ENCODE peak calls at places on chromosomes 7 and 10, in four cellular contexts. One of them, this sample, is unnamed.

GRCh38 chr10:58756126-58756525 is 243.5 kb downstream of the BICC1 start:
- DNase-seq in HepG2: no peak
- DNase-seq in GM12878: no peak
- DNase-seq in K562: no peak
- DNase-seq in this sample: no peak

GRCh38 chr7:22896917-22897316 is 74.3 kb upstream of the TOMM7 start:
- DNase-seq in GM12878: no peak
- DNase-seq in HepG2: peak
- DNase-seq in K562: no peak
- DNase-seq in this sample: no peak

GRCh38 chr10:127872011-127872741 is 20.6 kb downstream of the CLRN3 start:
- DNase-seq in HepG2: no peak
- DNase-seq in GM12878: no peak
- DNase-seq in K562: no peak
- DNase-seq in this sample: no peak

GRCh38 chr7:1535695-1536094 is 5.2 kb downstream of the MAFK start:
- DNase-seq in K562: no peak
- DNase-seq in GM12878: no peak
- DNase-seq in HepG2: no peak
- DNase-seq in this sample: no peak

GRCh38 chr10:46546591-46547330 is 9.7 kb downstream of the GPRIN2 start:
- DNase-seq in HepG2: no peak
- DNase-seq in K562: no peak
- DNase-seq in GM12878: no peak
- DNase-seq in this sample: no peak

GRCh38 chr7:32075612-32076011 is 5.4 kb upstream of the PDE1C start:
- DNase-seq in K562: no peak
- DNase-seq in GM12878: no peak
- DNase-seq in HepG2: no peak
- DNase-seq in this sample: no peak

GRCh38 chr7:214410-215212 is 22.2 kb downstream of the FAM20C start:
- DNase-seq in GM12878: no peak
- DNase-seq in HepG2: no peak
- DNase-seq in K562: no peak
- DNase-seq in this sample: no peak

GRCh38 chr7:31917256-31917655 is 153.0 kb downstream of the PDE1C start:
- DNase-seq in GM12878: no peak
- DNase-seq in K562: no peak
- DNase-seq in HepG2: no peak
- DNase-seq in this sample: no peak

GRCh38 chr10:112896273-112896672 is 53.8 kb upstream of the TCF7L2 start:
- DNase-seq in K562: no peak
- DNase-seq in HepG2: peak
- DNase-seq in GM12878: no peak
- DNase-seq in this sample: no peak

GRCh38 chr7:106126170-106126938 is 14.2 kb upstream of the SYPL1 start:
- DNase-seq in HepG2: no peak
- DNase-seq in K562: no peak
- DNase-seq in GM12878: no peak
- DNase-seq in this sample: no peak

GRCh38 chr10:101289541-101289940 is 60.3 kb upstream of the LBX1 start:
- DNase-seq in HepG2: no peak
- DNase-seq in GM12878: no peak
- DNase-seq in K562: no peak
- DNase-seq in this sample: no peak

GRCh38 chr10:52541082-52541481 is 227.0 kb downstream of the DKK1 start:
- DNase-seq in K562: no peak
- DNase-seq in HepG2: no peak
- DNase-seq in GM12878: no peak
- DNase-seq in this sample: no peak

GRCh38 chr10:75379817-75380216 is 21.7 kb downstream of the ZNF503 start:
- DNase-seq in K562: no peak
- DNase-seq in HepG2: no peak
- DNase-seq in GM12878: no peak
- DNase-seq in this sample: no peak

GRCh38 chr7:30521532-30521931 is 16.9 kb upstream of the GGCT start:
- DNase-seq in GM12878: no peak
- DNase-seq in K562: no peak
- DNase-seq in HepG2: no peak
- DNase-seq in this sample: no peak

GRCh38 chr10:7411671-7412481 is 1.0 kb upstream of the SFMBT2 start:
- DNase-seq in GM12878: no peak
- DNase-seq in HepG2: no peak
- DNase-seq in K562: no peak
- DNase-seq in this sample: no peak

GRCh38 chr7:93804726-93805125 is 85.8 kb downstream of the TFPI2 start:
- DNase-seq in GM12878: no peak
- DNase-seq in HepG2: no peak
- DNase-seq in K562: no peak
- DNase-seq in this sample: no peak

GRCh38 chr7:29988391-29989256 is 977 bp downstream of the SCRN1 start:
- DNase-seq in GM12878: peak
- DNase-seq in HepG2: peak
- DNase-seq in K562: no peak
- DNase-seq in this sample: peak

GRCh38 chr10:44706745-44707144 is 204.4 kb upstream of the TMEM72 start:
- DNase-seq in HepG2: no peak
- DNase-seq in K562: no peak
- DNase-seq in GM12878: no peak
- DNase-seq in this sample: no peak

DNA sequence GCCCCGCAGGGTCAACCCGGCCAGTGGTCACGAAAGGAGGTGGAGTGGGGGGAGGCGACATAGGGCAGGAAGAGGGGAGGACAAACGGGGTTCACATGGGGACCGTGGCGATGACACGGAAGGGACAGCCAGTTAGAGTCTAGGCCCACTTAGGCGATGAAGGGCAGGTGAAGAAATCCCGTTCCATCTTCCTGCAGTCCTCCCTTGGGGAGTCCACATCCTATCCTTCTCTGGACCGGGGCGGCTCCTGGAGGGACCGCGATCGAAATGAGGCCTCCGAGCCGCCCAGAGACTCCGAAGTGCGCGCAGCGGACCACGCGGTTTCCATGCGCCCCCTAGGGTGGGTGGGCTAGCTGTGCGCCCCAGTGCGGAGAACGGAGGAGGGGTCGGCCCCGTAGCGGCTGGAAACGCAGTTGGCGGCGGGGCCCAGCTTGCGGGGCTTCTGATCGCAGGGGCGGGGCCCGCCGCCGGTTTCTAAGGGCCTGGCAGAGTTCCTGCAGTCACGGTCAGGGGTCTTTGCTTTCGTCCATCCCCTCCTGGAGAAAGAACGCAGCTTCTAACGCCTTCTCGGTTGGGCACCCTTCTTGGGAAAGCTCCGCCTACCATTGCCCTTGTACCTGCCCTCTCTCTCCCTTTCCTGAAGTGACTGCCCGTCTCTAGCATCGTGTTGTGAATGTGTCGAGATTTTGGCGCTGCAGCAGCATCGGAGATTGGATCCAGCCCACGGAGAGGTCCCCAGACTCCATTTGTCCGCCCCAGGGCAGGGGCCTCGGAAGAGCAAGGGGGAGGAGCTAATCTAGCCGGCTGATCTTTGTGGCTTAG is 17.9 kb upstream of the TMEM225B start:
- DNase-seq in K562: no peak
- DNase-seq in GM12878: no peak
- DNase-seq in HepG2: peak
- DNase-seq in this sample: no peak
- TF ChIP-seq FOXK2 in K562: no peak
- TF ChIP-seq FOXK2 in GM12878: no peak
- TF ChIP-seq FOXK2 in HepG2: no peak
- TF ChIP-seq FOXK2 in this sample: no peak

DNA sequence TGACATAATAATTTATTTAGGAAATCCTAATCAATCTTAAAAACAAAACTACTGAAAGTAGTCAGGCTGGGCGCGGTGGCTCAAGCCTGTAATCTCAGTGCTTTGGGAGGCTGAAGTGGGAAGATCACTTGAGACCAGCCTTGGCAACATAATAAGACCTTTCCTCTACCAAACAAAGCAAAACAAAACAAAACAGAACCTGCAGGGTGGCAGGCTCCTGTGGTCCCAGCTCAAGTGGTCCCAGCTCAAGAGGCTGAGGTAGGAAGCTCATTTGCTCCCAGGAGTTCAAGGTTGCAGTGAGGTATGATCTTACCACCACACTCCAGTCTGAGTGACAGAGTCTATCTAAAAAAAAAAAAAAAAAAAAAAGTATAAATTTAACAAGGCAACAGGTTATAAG is 748.0 kb downstream of the CNTNAP2 start:
- DNase-seq in GM12878: no peak
- DNase-seq in K562: no peak
- DNase-seq in HepG2: no peak
- DNase-seq in this sample: no peak
- TF ChIP-seq FOXK2 in GM12878: no peak
- TF ChIP-seq FOXK2 in K562: no peak
- TF ChIP-seq FOXK2 in HepG2: no peak
- TF ChIP-seq FOXK2 in this sample: no peak

DNA sequence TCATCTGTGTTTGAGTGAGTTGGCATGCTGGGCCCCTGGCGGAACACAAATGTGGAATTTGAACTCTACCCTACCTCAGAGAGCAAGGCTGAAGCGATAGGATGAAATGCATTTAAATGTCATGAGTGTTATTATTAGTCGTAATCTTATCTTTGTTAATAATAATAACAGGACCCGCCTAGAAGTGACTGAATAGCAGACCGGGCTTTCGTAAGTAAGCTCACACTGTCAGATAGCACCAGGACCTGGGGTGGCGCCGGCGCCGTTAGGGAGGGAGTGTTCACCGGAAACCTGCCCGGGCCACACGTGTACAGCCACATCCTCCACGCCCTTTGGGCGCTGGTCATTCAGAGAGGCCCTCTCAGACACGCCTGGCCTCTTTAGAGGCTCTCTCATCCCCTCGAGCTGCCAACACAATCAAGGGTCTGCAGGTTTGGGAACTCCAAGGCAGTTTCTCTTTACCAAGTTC is 63.6 kb downstream of the GRK5 start:
- DNase-seq in HepG2: peak
- DNase-seq in K562: peak
- DNase-seq in GM12878: no peak
- DNase-seq in this sample: no peak
- TF ChIP-seq FOXK2 in HepG2: no peak
- TF ChIP-seq FOXK2 in K562: no peak
- TF ChIP-seq FOXK2 in GM12878: no peak
- TF ChIP-seq FOXK2 in this sample: no peak

GRCh38 chr7:159237022-159237421 is 92.4 kb upstream of the VIPR2 start:
- DNase-seq in HepG2: no peak
- DNase-seq in GM12878: no peak
- DNase-seq in K562: no peak
- DNase-seq in this sample: no peak

GRCh38 chr7:159239028-159239427 is 94.4 kb upstream of the VIPR2 start:
- DNase-seq in K562: no peak
- DNase-seq in GM12878: no peak
- DNase-seq in HepG2: no peak
- DNase-seq in this sample: no peak

GRCh38 chr7:159246702-159247480 is 102.2 kb upstream of the VIPR2 start:
- DNase-seq in K562: no peak
- DNase-seq in HepG2: no peak
- DNase-seq in GM12878: no peak
- DNase-seq in this sample: no peak

DNA sequence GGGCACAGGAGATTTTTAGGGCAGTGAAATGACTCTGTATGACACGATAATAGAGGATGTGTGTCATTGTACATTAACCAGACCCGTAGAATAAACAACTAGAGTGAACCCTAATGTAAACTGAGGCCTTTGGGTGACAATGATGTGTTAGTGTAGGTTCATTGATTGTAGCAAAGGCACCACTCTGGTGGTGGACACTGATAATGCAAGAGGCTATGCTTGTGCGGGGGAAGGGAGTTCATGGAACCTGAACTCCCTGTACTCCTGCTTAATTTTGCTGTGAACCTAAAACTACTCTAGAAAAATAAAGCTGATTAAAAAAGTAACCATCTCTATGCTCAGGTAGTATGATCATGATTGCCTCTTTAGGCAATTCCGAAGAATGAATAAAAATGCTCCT is 96.3 kb upstream of the VIPR2 start:
- DNase-seq in K562: no peak
- DNase-seq in HepG2: no peak
- DNase-seq in GM12878: no peak
- DNase-seq in this sample: no peak
- TF ChIP-seq FOXK2 in K562: no peak
- TF ChIP-seq FOXK2 in HepG2: no peak
- TF ChIP-seq FOXK2 in GM12878: no peak
- TF ChIP-seq FOXK2 in this sample: no peak